ENCODE peak calls at places on chromosome 1, in eight cellular contexts. C, P, S, E, G, Z, M and F are unnamed samples.

GRCh38 chr1:209583408-209583807 is at the start of gene CAMK1G:
- DNase-seq in E (no peak), G (no peak), C (peak; percentile 41), S (no peak), P (no peak), M (peak; percentile 2), Z (peak; percentile 53), F (no peak)

GRCh38 chr1:205922314-205922713 is 20.9 kb downstream of the SLC26A9 start:
- DNase-seq in C (no peak), G (no peak), E (no peak), P (no peak), S (peak; percentile 33), Z (no peak), M (no peak), F (no peak)

GRCh38 chr1:10764296-10764798 is 32.1 kb downstream of the CASZ1 start:
- DNase-seq in S (no peak), Z (no peak), G (no peak), C (no peak), P (no peak), E (no peak), M (no peak), F (no peak)

GRCh38 chr1:173867141-173867752 is 542 bp downstream of the GAS5 start:
- DNase-seq in G (no peak), E (no peak), M (no peak), Z (no peak), P (no peak), S (no peak), C (no peak), F (no peak)

GRCh38 chr1:63327417-63328139 is 5.2 kb downstream of the FOXD3 start:
- DNase-seq in S (no peak), Z (peak; percentile 6), E (peak; percentile 70), G (peak; percentile 54), M (peak; percentile 68), P (peak; percentile 75), C (no peak), F (peak; percentile 82)

GRCh38 chr1:22650089-22650693 is 2.8 kb upstream of the C1QB start:
- DNase-seq in Z (no peak), P (no peak), C (no peak), S (no peak), M (no peak), G (no peak), E (no peak), F (no peak)

GRCh38 chr1:20426923-20427322 is 59.1 kb downstream of the CAMK2N1 start:
- DNase-seq in M (no peak), G (no peak), S (no peak), Z (peak; percentile 89), P (no peak), E (no peak), C (peak; percentile 65), F (no peak)

GRCh38 chr1:228510101-228510850 is 23.1 kb downstream of the RNF187 start:
- DNase-seq in Z (no peak), E (no peak), P (no peak), M (no peak), S (peak; percentile 19), G (no peak), C (no peak), F (no peak)

GRCh38 chr1:6300342-6301141 is 39.6 kb upstream of the GPR153 start:
- DNase-seq in S (no peak), C (no peak), E (no peak), P (no peak), G (no peak), M (no peak), Z (no peak), F (no peak)

GRCh38 chr1:32886012-32886827 is at the start of gene HPCA:
- DNase-seq in C (no peak), S (no peak), P (peak; percentile 83), M (no peak), Z (no peak), G (no peak), E (peak; percentile 82), F (peak; percentile 71)

GRCh38 chr1:12316331-12316730 is 86.5 kb downstream of the VPS13D start:
- DNase-seq in E (no peak), M (no peak), P (no peak), G (no peak), C (peak; percentile 28), S (no peak), Z (peak; percentile 73), F (no peak)

GRCh38 chr1:103514920-103515503 is 10.5 kb upstream of the RNPC3 start:
- DNase-seq in S (no peak), P (no peak), C (no peak), G (peak; percentile 10), E (no peak), Z (peak; percentile 20), M (peak; percentile 3), F (peak; percentile 9)